ENCODE peak calls at places on chromosomes 16 and 17, in eight cellular contexts. W is tibial nerve, K is GM12865, D is GM23338, X is lower lobe of right lung, R is AG04450, E is left ventricle myocardium inferior, Z is astrocyte of the spinal cord. M is an unnamed sample.

GRCh38 chr17:49031965-49032928 is 35.1 kb downstream of the IGF2BP1 start:
- DNase-seq in W (peak; percentile 27), K (peak; percentile 81), D (peak; percentile 93), X (no peak), R (peak; percentile 60), E (no peak), Z (peak; percentile 85), M (no peak)

GRCh38 chr17:42276609-42277341 is 584 bp upstream of the STAT5B start:
- DNase-seq in W (peak; percentile 71), K (no peak), D (peak; percentile 66), X (peak; percentile 69), R (peak; percentile 57), E (peak; percentile 70), Z (peak; percentile 83), M (no peak)

GRCh38 chr17:1252203-1252608 is 18.0 kb upstream of the BHLHA9 start:
- DNase-seq in W (no peak), K (no peak), D (no peak), X (no peak), R (no peak), E (peak; percentile 47), Z (no peak), M (no peak)

GRCh38 chr16:82195917-82196494 is 26.0 kb upstream of the MPHOSPH6 start:
- DNase-seq in W (no peak), K (no peak), D (no peak), X (no peak), R (no peak), E (no peak), Z (no peak), M (no peak)

GRCh38 chr17:63338272-63338671 is 107.8 kb downstream of the CYB561 start:
- DNase-seq in W (no peak), K (no peak), D (no peak), X (no peak), R (no peak), E (no peak), Z (no peak), M (no peak)

GRCh38 chr17:10754109-10754508 is 24.3 kb upstream of the TMEM220 start:
- DNase-seq in W (no peak), K (peak; percentile 55), D (peak; percentile 91), X (no peak), R (no peak), E (no peak), Z (no peak), M (no peak)

GRCh38 chr17:80260791-80261158 is at the start of gene RNF213:
- DNase-seq in W (no peak), K (peak; percentile 70), D (peak; percentile 64), X (peak; percentile 81), R (no peak), E (peak; percentile 62), Z (peak; percentile 27), M (no peak)

GRCh38 chr17:66805567-66805966 is 29.4 kb upstream of the CACNG5 start:
- DNase-seq in W (no peak), K (no peak), D (no peak), X (no peak), R (no peak), E (no peak), Z (no peak), M (no peak)

GRCh38 chr16:83968891-83969672 is 1.0 kb downstream of the NECAB2 start:
- DNase-seq in W (no peak), K (no peak), D (peak; percentile 62), X (peak; percentile 32), R (no peak), E (peak; percentile 9), Z (no peak), M (no peak)

GRCh38 chr16:34758835-34759234 is 1299.4 kb downstream of the TP53TG3F start:
- DNase-seq in W (no peak), K (no peak), D (no peak), X (no peak), R (no peak), E (no peak), Z (no peak), M (no peak)
- H3K4me3 ChIP-seq in W (no peak overlapping the region), K (no peak overlapping the region), D (no peak overlapping the region), X (no peak overlapping the region), R (no peak overlapping the region), E (no peak overlapping the region), Z (no peak overlapping the region), M (no peak overlapping the region)

GRCh38 chr17:4007346-4008081 is 43.3 kb upstream of the ATP2A3 start:
- DNase-seq in W (no peak), K (no peak), D (peak; percentile 24), X (no peak), R (no peak), E (no peak), Z (no peak), M (no peak)

GRCh38 chr17:4006745-4007211 is 42.5 kb upstream of the ATP2A3 start:
- DNase-seq in W (no peak), K (no peak), D (peak; percentile 17), X (peak; percentile 62), R (no peak), E (no peak), Z (no peak), M (no peak)

GRCh38 chr17:4008496-4009163 is 44.4 kb upstream of the ATP2A3 start:
- DNase-seq in W (no peak), K (no peak), D (no peak), X (no peak), R (peak; percentile 74), E (no peak), Z (no peak), M (no peak)

GRCh38 chr17:4009164-4009785 is 45.0 kb upstream of the ATP2A3 start:
- DNase-seq in W (no peak), K (no peak), D (no peak), X (no peak), R (no peak), E (no peak), Z (no peak), M (no peak)

DNA sequence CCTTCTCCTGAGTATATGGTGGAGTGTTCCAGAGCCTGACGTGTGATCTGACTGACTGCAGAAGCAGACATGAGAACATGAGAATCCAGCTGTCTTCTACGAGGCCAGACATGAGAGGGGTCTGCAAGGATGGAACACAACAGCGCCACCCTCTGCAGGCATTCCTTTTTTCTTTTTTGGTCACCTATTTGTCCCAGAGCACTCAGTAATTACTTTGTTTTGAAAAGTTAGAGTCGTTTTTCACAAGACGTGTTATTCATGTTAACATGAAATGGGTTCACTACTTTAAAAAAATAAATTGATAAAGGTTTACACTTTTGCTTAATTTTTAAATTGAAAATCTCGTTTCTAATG is 43.8 kb upstream of the ATP2A3 start:
- DNase-seq in W (no peak), K (no peak), D (peak; percentile 41), X (no peak), R (no peak), E (no peak), Z (no peak), M (no peak)
- TF ChIP-seq CTCF in W (no peak), K (no peak), D (peak; percentile 69), X (no peak), R (peak; percentile 27), E (no peak), Z (no peak), M (no peak)

DNA sequence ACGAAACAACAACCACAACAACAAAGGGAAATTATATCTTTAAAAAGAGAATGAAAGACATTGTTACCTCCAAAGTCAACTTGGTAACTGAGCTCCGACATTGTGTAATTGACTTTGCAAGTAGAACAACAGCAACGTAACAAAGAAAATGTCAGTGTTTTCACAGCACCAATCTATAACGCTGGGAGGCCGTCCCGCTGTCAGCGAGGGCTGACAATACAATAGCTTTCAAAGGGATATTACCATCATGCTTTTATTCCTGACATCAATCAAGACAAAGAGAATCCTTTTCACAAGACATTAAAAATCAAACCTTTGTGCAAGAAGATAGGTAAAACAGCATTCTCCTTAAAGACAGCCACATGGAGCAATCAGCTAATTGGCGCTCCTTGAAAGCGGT is 6.2 kb downstream of the ZNF423 start:
- DNase-seq in W (no peak), K (no peak), D (no peak), X (no peak), R (no peak), E (no peak), Z (no peak), M (no peak)
- H3K4me3 ChIP-seq in W (no peak overlapping the region), K (no peak overlapping the region), D (no peak overlapping the region), X (no peak overlapping the region), R (no peak overlapping the region), E (no peak overlapping the region), Z (no peak overlapping the region), M (no peak overlapping the region)

GRCh38 chr17:29219378-29220047 is 27.1 kb upstream of the CRYBA1 start:
- DNase-seq in W (peak; percentile 90), K (peak; percentile 81), D (peak; percentile 98), X (peak; percentile 72), R (peak; percentile 45), E (peak; percentile 66), Z (peak; percentile 84), M (no peak)
- TF ChIP-seq CTCF in W (peak; percentile 94), K (peak; percentile 82), D (peak; percentile 90), X (peak; percentile 96), R (peak; percentile 94), E (peak; percentile 94), Z (peak; percentile 96), M (peak; percentile 87)

DNA sequence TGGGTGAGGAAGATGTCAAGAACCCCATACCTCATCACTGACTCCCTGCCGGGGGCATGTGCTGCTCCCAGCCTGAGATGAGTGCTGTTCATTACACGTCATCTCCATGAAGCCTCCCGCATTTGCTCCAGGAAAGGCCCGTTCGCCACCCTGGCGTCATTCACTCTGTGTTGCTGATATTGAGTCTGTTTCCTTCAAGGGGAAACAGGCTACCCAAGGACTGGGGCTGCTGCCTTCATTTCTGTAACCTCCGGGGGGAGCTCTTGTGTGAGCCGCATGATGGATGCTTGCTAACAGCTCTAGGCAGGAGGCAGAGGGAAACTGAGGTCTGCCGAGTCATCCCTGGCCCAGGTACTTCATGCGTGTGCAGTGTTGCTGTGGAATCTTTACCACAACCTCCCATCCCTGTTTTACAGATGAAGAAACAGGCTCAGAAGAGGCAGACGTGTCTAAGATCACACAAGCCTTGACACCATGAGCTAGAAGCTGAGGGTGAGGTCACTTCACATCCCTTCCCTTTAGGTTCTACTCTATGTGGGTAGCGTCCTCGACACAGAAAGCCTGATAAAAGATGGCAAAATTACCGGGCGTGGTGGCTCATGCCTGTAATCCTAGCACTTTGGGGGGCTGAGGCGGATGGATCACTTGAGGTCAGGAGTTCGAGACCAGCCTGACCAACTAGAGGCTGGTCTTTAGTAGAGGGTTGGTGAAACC is 3.5 kb upstream of the ARMC5 start:
- DNase-seq in W (no peak), K (no peak), D (peak; percentile 79), X (no peak), R (no peak), E (no peak), Z (no peak), M (no peak)
- H3K4me3 ChIP-seq in W (no peak overlapping the region), K (no peak overlapping the region), D (no peak overlapping the region), X (no peak overlapping the region), R (no peak overlapping the region), E (peak overlapping the region; percentile 6), Z (no peak overlapping the region), M (no peak overlapping the region)

GRCh38 chr16:3173892-3174617 is 13.9 kb upstream of the OR1F1 start:
- DNase-seq in W (no peak), K (peak; percentile 65), D (peak; percentile 97), X (peak; percentile 29), R (no peak), E (no peak), Z (no peak), M (no peak)
- TF ChIP-seq CTCF in W (no peak), K (peak; percentile 49), D (peak; percentile 83), X (peak; percentile 8), R (peak; percentile 47), E (no peak), Z (peak; percentile 57), M (peak; percentile 37)

GRCh38 chr16:49281481-49281842 is at the start of gene CBLN1:
- DNase-seq in W (no peak), K (no peak), D (no peak), X (no peak), R (no peak), E (no peak), Z (no peak), M (no peak)
- H3K4me3 ChIP-seq in W (peak within 1 kb of the TSS; percentile 13), K (peak within 1 kb of the TSS; percentile 35), D (peak within 1 kb of the TSS; percentile 79), X (peak within 1 kb of the TSS; percentile 50), R (no peak within 1 kb of the TSS), E (peak within 1 kb of the TSS; percentile 67), Z (no peak within 1 kb of the TSS), M (no peak within 1 kb of the TSS)